ENCODE peak calls at places on chromosomes 11 and 22, in eight cellular contexts. X is activated CD4-positive, alpha-beta T cell treated with anti-CD3 and anti-CD28 coated beads, Interleukin-2, amount 50 U/mL, for 24 hours; L is AG04450; Z is effector memory CD4-positive, alpha-beta T cell; D is epithelial cell of esophagus; C is cardiac muscle cell; B is NCI-H1092; P is amniotic stem cell. O is an unnamed sample.

GRCh38 chr11:10116588-10116987 is 177.4 kb downstream of the SBF2 start:
- DNase-seq in X (no peak), L (no peak), Z (no peak), D (peak; percentile 18), C (no peak), B (no peak), P (no peak), O (no peak)

GRCh38 chr11:8234425-8234821 is 29.3 kb downstream of the LMO1 start:
- DNase-seq in X (no peak), L (no peak), Z (no peak), D (no peak), C (no peak), B (no peak), P (no peak), O (peak; percentile 26)

GRCh38 chr11:47179655-47179991 is 2.9 kb upstream of the ARFGAP2 start:
- DNase-seq in X (no peak), L (no peak), Z (no peak), D (peak; percentile 53), C (peak; percentile 51), B (peak; percentile 40), P (no peak), O (peak; percentile 47)

GRCh38 chr22:39519681-39520053 is 695 bp upstream of the ATF4 start:
- DNase-seq in X (no peak), L (no peak), Z (no peak), D (peak; percentile 64), C (peak; percentile 68), B (peak; percentile 62), P (no peak), O (no peak)

GRCh38 chr22:38834991-38835390 is 8.8 kb downstream of the NPTXR start:
- DNase-seq in X (no peak), L (no peak), Z (no peak), D (no peak), C (no peak), B (no peak), P (no peak), O (no peak)

GRCh38 chr11:3205261-3206127 is 13.1 kb downstream of the MRGPRG start:
- DNase-seq in X (no peak), L (no peak), Z (no peak), D (no peak), C (peak; percentile 40), B (no peak), P (no peak), O (no peak)

GRCh38 chr11:34599406-34599901 is 21.4 kb upstream of the EHF start:
- DNase-seq in X (no peak), L (no peak), Z (no peak), D (peak; percentile 90), C (peak; percentile 72), B (no peak), P (peak; percentile 42), O (peak; percentile 83)

GRCh38 chr22:43970037-43970747 is 14.9 kb downstream of the SAMM50 start:
- DNase-seq in X (no peak), L (no peak), Z (no peak), D (no peak), C (no peak), B (no peak), P (no peak), O (no peak)

GRCh38 chr11:111819161-111820058 is 52.0 kb downstream of the ALG9 start:
- DNase-seq in X (no peak), L (peak; percentile 73), Z (no peak), D (no peak), C (peak; percentile 16), B (no peak), P (peak; percentile 26), O (no peak)

GRCh38 chr11:126655807-126656128 is 300.3 kb downstream of the ST3GAL4 start:
- DNase-seq in X (no peak), L (no peak), Z (no peak), D (peak; percentile 54), C (peak; percentile 21), B (no peak), P (no peak), O (no peak)

GRCh38 chr11:43738600-43739409 is 58.3 kb downstream of the HSD17B12 start:
- DNase-seq in X (no peak), L (peak; percentile 65), Z (no peak), D (peak; percentile 70), C (peak; percentile 87), B (no peak), P (peak; percentile 56), O (peak; percentile 42)

GRCh38 chr11:35622070-35622469 is 3.8 kb downstream of the FJX1 start:
- DNase-seq in X (no peak), L (peak; percentile 50), Z (no peak), D (peak; percentile 94), C (peak; percentile 88), B (no peak), P (peak; percentile 32), O (peak; percentile 56)

GRCh38 chr22:46606886-46607285 is 13.3 kb upstream of the GRAMD4 start:
- DNase-seq in X (no peak), L (no peak), Z (no peak), D (no peak), C (no peak), B (no peak), P (no peak), O (no peak)

GRCh38 chr11:58788355-58789023 is 56.0 kb downstream of the GLYATL2 start:
- DNase-seq in X (peak; percentile 40), L (no peak), Z (no peak), D (peak; percentile 93), C (peak; percentile 62), B (peak; percentile 60), P (peak; percentile 5), O (peak; percentile 43)

GRCh38 chr11:78810489-78811090 is 235.9 kb upstream of the NARS2 start:
- DNase-seq in X (no peak), L (no peak), Z (no peak), D (no peak), C (no peak), B (peak; percentile 63), P (no peak), O (no peak)